ENCODE peak calls at places on chromosomes 3 and 15, in seven cellular contexts. V, F, R, D, I, O and J are unnamed samples.

GRCh38 chr15:70604671-70605070 is 158.7 kb downstream of the UACA start:
- DNase-seq in V (peak), F (no peak), R (no peak), D (peak), I (no peak), O (no peak), J (no peak)

GRCh38 chr3:192597511-192597910 is 129.8 kb downstream of the FGF12 start:
- DNase-seq in V (no peak), F (no peak), R (no peak), D (no peak), I (no peak), O (peak), J (no peak)

GRCh38 chr3:123072152-123072551 is 5.3 kb downstream of the PDIA5 start:
- DNase-seq in V (no peak), F (no peak), R (no peak), D (no peak), I (no peak), O (no peak), J (no peak)

GRCh38 chr3:4425707-4426106 is 41.4 kb downstream of the SUMF1 start:
- DNase-seq in V (peak), F (no peak), R (no peak), D (no peak), I (no peak), O (no peak), J (no peak)

GRCh38 chr3:94716326-94717018 is 653.6 kb downstream of the NSUN3 start:
- DNase-seq in V (peak), F (no peak), R (peak), D (no peak), I (no peak), O (no peak), J (no peak)

GRCh38 chr15:95422255-95422654 is 908.2 kb upstream of the NR2F2 start:
- DNase-seq in V (no peak), F (no peak), R (no peak), D (no peak), I (no peak), O (no peak), J (no peak)

GRCh38 chr3:194871143-194871863 is 185.6 kb downstream of the FAM43A start:
- DNase-seq in V (peak), F (peak), R (peak), D (no peak), I (peak), O (peak), J (no peak)

GRCh38 chr15:76206325-76206976 is 104.8 kb downstream of the ETFA start:
- DNase-seq in V (peak), F (peak), R (peak), D (peak), I (peak), O (peak), J (no peak)

GRCh38 chr3:31960793-31961431 is 20.1 kb downstream of the OSBPL10 start:
- DNase-seq in V (peak), F (no peak), R (peak), D (no peak), I (no peak), O (no peak), J (no peak)

GRCh38 chr3:151426337-151426648 is 34.6 kb downstream of the IGSF10 start:
- DNase-seq in V (no peak), F (no peak), R (no peak), D (no peak), I (no peak), O (no peak), J (no peak)

GRCh38 chr3:190142041-190142440 is 21.3 kb upstream of the P3H2 start:
- DNase-seq in V (no peak), F (no peak), R (no peak), D (no peak), I (no peak), O (no peak), J (no peak)

GRCh38 chr3:161104561-161105551 is at the start of gene B3GALNT1:
- DNase-seq in V (peak), F (peak), R (peak), D (peak), I (peak), O (no peak), J (no peak)

GRCh38 chr3:25897019-25897418 is 107.1 kb downstream of the OXSM start:
- DNase-seq in V (peak), F (no peak), R (peak), D (no peak), I (no peak), O (no peak), J (peak)

GRCh38 chr3:43055806-43056770 is 49.8 kb downstream of the POMGNT2 start:
- DNase-seq in V (no peak), F (no peak), R (no peak), D (peak), I (no peak), O (no peak), J (no peak)

GRCh38 chr15:65092046-65092770 is 15.7 kb downstream of the KBTBD13 start:
- DNase-seq in V (no peak), F (no peak), R (no peak), D (no peak), I (no peak), O (no peak), J (no peak)

GRCh38 chr3:45760878-45761711 is 35.2 kb downstream of the SLC6A20 start:
- DNase-seq in V (peak), F (peak), R (peak), D (peak), I (peak), O (peak), J (peak)

GRCh38 chr15:64527263-64527984 is 67.0 kb downstream of the ZNF609 start:
- DNase-seq in V (peak), F (peak), R (peak), D (no peak), I (no peak), O (no peak), J (peak)

GRCh38 chr3:128845119-128845518 is 34.3 kb upstream of the ACAD9 start:
- DNase-seq in V (no peak), F (no peak), R (no peak), D (no peak), I (no peak), O (no peak), J (no peak)

GRCh38 chr3:111924283-111924682 is 54.5 kb upstream of the ABHD10 start:
- DNase-seq in V (no peak), F (peak), R (no peak), D (peak), I (peak), O (peak), J (no peak)

GRCh38 chr15:100878130-100878529 is 1.5 kb upstream of the ALDH1A3 start:
- DNase-seq in V (no peak), F (no peak), R (no peak), D (no peak), I (no peak), O (no peak), J (no peak)
- H3K4me3 ChIP-seq in V (no peak), F (no peak), R (no peak), D (no peak), I (no peak), O (no peak), J (no peak)

DNA sequence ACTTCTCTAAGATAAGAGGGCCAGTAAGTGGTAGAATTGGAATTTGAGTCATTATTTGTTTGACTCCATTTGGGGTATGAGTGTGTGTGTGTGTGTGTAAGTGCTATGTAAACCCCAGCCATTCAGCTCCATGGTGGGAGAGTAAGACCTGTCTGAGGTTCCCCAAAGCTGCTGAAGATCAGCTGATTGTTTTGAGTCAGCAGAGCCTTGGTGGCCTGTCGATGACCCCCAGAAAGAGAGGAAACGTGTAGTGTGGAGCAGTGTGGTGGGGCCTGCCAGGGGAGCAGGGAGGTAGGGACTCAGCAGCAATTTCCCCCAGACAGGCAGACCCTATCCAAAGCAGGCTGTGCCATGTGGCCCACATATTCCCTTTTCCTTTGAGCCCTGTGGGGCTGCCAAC is 5.3 kb downstream of the DVL3 start:
- DNase-seq in V (peak), F (no peak), R (no peak), D (no peak), I (no peak), O (no peak), J (no peak)
- H3K4me3 ChIP-seq in V (peak), F (no peak), R (no peak), D (no peak), I (no peak), O (no peak), J (no peak)

DNA sequence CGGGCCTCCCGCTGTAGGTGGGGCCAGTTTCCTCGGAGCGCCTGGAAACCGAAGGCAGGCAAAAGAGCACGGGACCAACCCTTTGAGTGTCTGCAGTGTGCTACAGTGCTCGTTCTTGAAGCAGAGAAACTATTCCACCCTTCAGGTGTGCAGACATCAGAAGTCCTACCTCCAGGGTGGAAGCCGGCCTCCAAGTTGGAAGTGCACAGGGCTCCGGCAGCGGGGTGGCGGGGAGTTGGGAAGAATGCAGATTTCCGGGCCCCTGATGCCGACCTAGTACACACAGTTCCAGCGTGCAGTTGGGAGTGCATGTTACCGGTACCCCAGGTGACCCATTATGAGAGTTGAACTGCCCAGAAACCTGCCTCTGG is 3.0 kb downstream of the KLF13 start:
- DNase-seq in V (no peak), F (no peak), R (no peak), D (no peak), I (no peak), O (no peak), J (no peak)
- H3K4me3 ChIP-seq in V (peak), F (peak), R (no peak), D (peak), I (peak), O (peak), J (no peak)

DNA sequence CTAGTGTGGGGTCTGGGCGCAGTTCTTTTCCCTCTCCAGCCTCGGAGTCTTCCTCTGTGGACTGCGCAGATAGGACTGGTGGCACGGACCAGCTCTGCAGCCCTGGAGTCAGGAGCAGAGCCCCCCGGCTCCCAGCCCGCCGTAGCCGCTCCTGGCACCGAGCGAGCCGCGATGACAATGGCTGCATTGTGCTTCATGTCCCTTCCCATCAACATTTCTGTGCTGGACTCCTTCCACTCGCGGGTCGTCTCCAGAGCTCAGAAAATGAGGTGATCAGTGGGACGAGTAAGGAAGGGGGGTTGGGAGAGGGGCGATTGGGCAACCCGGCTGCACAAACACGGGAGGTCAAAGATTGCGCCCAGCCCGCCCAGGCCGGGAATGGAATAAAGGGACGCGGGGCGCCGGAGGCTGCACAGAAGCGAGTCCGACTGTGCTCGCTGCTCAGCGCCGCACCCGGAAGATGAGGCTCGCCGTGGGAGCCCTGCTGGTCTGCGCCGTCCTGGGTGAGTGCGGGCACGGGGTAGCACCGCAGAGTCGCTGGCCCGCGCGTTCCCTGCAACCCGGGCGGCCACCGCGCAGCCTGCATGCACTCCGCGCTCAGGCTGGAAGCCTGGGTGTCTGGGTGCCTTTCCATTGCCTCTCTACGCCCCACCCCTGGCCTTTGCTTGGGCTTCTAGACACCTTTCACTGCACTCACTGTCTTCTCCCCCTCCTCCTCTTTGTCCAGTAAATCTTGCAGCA is at the start of gene TF:
- DNase-seq in V (peak), F (no peak), R (no peak), D (no peak), I (no peak), O (no peak), J (no peak)
- H3K4me3 ChIP-seq in V (no peak), F (no peak), R (no peak), D (no peak), I (peak), O (peak), J (no peak)

GRCh38 chr3:197495499-197495898 is 60.3 kb downstream of the BDH1 start:
- DNase-seq in V (no peak), F (no peak), R (no peak), D (no peak), I (no peak), O (no peak), J (no peak)
- H3K4me3 ChIP-seq in V (no peak), F (no peak), R (no peak), D (no peak), I (no peak), O (no peak), J (no peak)

GRCh38 chr15:72173401-72173800 is 24.2 kb downstream of the GRAMD2A start:
- DNase-seq in V (no peak), F (no peak), R (no peak), D (no peak), I (no peak), O (no peak), J (no peak)
- H3K4me3 ChIP-seq in V (no peak), F (no peak), R (no peak), D (no peak), I (no peak), O (no peak), J (no peak)

GRCh38 chr3:185929192-185930151 is 8.3 kb downstream of the TRA2B start:
- DNase-seq in V (peak), F (no peak), R (no peak), D (no peak), I (no peak), O (no peak), J (no peak)
- H3K4me3 ChIP-seq in V (no peak), F (no peak), R (peak), D (no peak), I (no peak), O (no peak), J (no peak)

GRCh38 chr15:41161336-41161735 is 45.3 kb upstream of the INO80 start:
- DNase-seq in V (peak), F (no peak), R (peak), D (no peak), I (no peak), O (no peak), J (no peak)
- H3K4me3 ChIP-seq in V (no peak), F (no peak), R (no peak), D (no peak), I (no peak), O (no peak), J (no peak)